ENCODE peak calls at places on chromosomes 16 and 17, in nine cellular contexts. One of them, this sample, is unnamed.

GRCh38 chr17:9120471-9120870 is 99.2 kb downstream of the NTN1 start:
- DNase-seq in tibial artery: peak
- DNase-seq in A673: no peak
- DNase-seq in GM10248: no peak
- DNase-seq in vagina: no peak
- DNase-seq in Caco-2: peak
- DNase-seq in foreskin keratinocyte: no peak
- DNase-seq in A549: no peak
- DNase-seq in fibroblast of the aortic adventitia: no peak
- DNase-seq in this sample: no peak

GRCh38 chr16:898761-899677 is 71.8 kb downstream of the LMF1 start:
- DNase-seq in tibial artery: no peak
- DNase-seq in A673: no peak
- DNase-seq in GM10248: no peak
- DNase-seq in vagina: no peak
- DNase-seq in Caco-2: no peak
- DNase-seq in foreskin keratinocyte: no peak
- DNase-seq in A549: no peak
- DNase-seq in fibroblast of the aortic adventitia: no peak
- DNase-seq in this sample: no peak

GRCh38 chr17:47285003-47285402 is 31.4 kb downstream of the ITGB3 start:
- DNase-seq in tibial artery: no peak
- DNase-seq in A673: no peak
- DNase-seq in GM10248: no peak
- DNase-seq in vagina: no peak
- DNase-seq in Caco-2: no peak
- DNase-seq in foreskin keratinocyte: no peak
- DNase-seq in A549: no peak
- DNase-seq in fibroblast of the aortic adventitia: no peak
- DNase-seq in this sample: no peak

GRCh38 chr16:49608801-49609200 is 235.2 kb downstream of the C16orf78 start:
- DNase-seq in tibial artery: peak
- DNase-seq in A673: peak
- DNase-seq in GM10248: no peak
- DNase-seq in vagina: peak
- DNase-seq in Caco-2: peak
- DNase-seq in foreskin keratinocyte: no peak
- DNase-seq in A549: no peak
- DNase-seq in fibroblast of the aortic adventitia: peak
- DNase-seq in this sample: peak

GRCh38 chr17:3891626-3892094 is 1.2 kb downstream of the CAMKK1 start:
- DNase-seq in tibial artery: no peak
- DNase-seq in A673: no peak
- DNase-seq in GM10248: no peak
- DNase-seq in vagina: no peak
- DNase-seq in Caco-2: no peak
- DNase-seq in foreskin keratinocyte: no peak
- DNase-seq in A549: no peak
- DNase-seq in fibroblast of the aortic adventitia: no peak
- DNase-seq in this sample: no peak

GRCh38 chr17:28967240-28968135 is 16.2 kb upstream of the PHF12 start:
- DNase-seq in tibial artery: no peak
- DNase-seq in A673: no peak
- DNase-seq in GM10248: no peak
- DNase-seq in vagina: no peak
- DNase-seq in Caco-2: no peak
- DNase-seq in foreskin keratinocyte: no peak
- DNase-seq in A549: no peak
- DNase-seq in fibroblast of the aortic adventitia: no peak
- DNase-seq in this sample: no peak

GRCh38 chr17:48997827-48998556 is 807 bp downstream of the IGF2BP1 start:
- DNase-seq in tibial artery: no peak
- DNase-seq in A673: peak
- DNase-seq in GM10248: no peak
- DNase-seq in vagina: peak
- DNase-seq in Caco-2: peak
- DNase-seq in foreskin keratinocyte: no peak
- DNase-seq in A549: no peak
- DNase-seq in fibroblast of the aortic adventitia: no peak
- DNase-seq in this sample: no peak

GRCh38 chr16:86427327-86427935 is 82.9 kb upstream of the FOXF1 start:
- DNase-seq in tibial artery: no peak
- DNase-seq in A673: no peak
- DNase-seq in GM10248: no peak
- DNase-seq in vagina: no peak
- DNase-seq in Caco-2: no peak
- DNase-seq in foreskin keratinocyte: no peak
- DNase-seq in A549: no peak
- DNase-seq in fibroblast of the aortic adventitia: no peak
- DNase-seq in this sample: no peak

GRCh38 chr16:31273676-31274075 is 13.9 kb downstream of the ITGAM start:
- DNase-seq in tibial artery: no peak
- DNase-seq in A673: no peak
- DNase-seq in GM10248: peak
- DNase-seq in vagina: peak
- DNase-seq in Caco-2: no peak
- DNase-seq in foreskin keratinocyte: peak
- DNase-seq in A549: no peak
- DNase-seq in fibroblast of the aortic adventitia: peak
- DNase-seq in this sample: no peak

GRCh38 chr17:75390982-75391381 is 14.5 kb downstream of the GRB2 start:
- DNase-seq in tibial artery: no peak
- DNase-seq in A673: no peak
- DNase-seq in GM10248: no peak
- DNase-seq in vagina: no peak
- DNase-seq in Caco-2: no peak
- DNase-seq in foreskin keratinocyte: no peak
- DNase-seq in A549: no peak
- DNase-seq in fibroblast of the aortic adventitia: peak
- DNase-seq in this sample: no peak

GRCh38 chr17:75396025-75396424 is 9.5 kb downstream of the GRB2 start:
- DNase-seq in tibial artery: no peak
- DNase-seq in A673: no peak
- DNase-seq in GM10248: no peak
- DNase-seq in vagina: peak
- DNase-seq in Caco-2: no peak
- DNase-seq in foreskin keratinocyte: no peak
- DNase-seq in A549: no peak
- DNase-seq in fibroblast of the aortic adventitia: no peak
- DNase-seq in this sample: no peak

GRCh38 chr17:75392559-75392958 is 12.9 kb downstream of the GRB2 start:
- DNase-seq in tibial artery: no peak
- DNase-seq in A673: no peak
- DNase-seq in GM10248: no peak
- DNase-seq in vagina: no peak
- DNase-seq in Caco-2: no peak
- DNase-seq in foreskin keratinocyte: no peak
- DNase-seq in A549: no peak
- DNase-seq in fibroblast of the aortic adventitia: no peak
- DNase-seq in this sample: no peak

GRCh38 chr17:75394332-75394918 is 11.1 kb downstream of the GRB2 start:
- DNase-seq in tibial artery: no peak
- DNase-seq in A673: peak
- DNase-seq in GM10248: no peak
- DNase-seq in vagina: no peak
- DNase-seq in Caco-2: no peak
- DNase-seq in foreskin keratinocyte: no peak
- DNase-seq in A549: no peak
- DNase-seq in fibroblast of the aortic adventitia: no peak
- DNase-seq in this sample: no peak

DNA sequence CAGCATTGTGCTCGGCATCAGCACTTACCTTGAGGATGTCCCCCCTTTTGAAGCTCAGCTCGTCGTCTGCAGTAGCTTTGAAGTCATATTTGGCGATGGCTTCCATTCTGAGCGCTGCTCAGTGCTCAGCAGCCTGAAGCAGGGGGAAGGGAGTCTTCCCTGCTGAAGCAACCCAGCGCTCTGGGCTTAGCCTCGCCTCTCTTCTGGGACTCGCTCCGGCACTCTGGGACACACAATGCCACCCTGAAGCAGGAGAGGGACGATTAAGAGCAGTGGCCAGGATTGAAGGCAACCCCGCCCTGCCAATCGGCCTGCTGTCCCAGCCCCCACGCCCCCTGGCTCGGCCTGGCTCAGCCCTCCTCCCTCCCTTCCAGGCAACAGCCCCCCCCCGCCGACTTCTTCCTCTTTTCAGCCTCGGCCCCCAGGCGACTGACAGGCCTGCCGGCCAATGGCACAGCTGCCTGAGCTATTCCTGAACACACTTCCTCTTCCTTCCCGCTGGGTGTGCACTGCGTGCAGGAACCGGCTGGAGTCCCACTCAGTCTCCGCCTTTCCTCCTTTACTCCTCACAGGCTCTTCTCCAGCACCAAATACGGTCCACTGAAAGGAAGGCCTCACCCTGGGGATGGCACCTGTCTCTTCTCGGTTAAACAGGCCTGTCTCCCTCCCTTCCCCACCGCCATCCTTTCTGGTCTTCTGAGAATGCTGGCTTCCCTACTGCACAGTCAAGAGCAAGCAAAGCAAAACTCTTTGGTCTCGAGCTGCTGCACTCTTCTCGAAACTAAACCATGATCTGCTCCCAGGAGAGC is 11.8 kb downstream of the GRB2 start:
- DNase-seq in tibial artery: peak
- DNase-seq in A673: peak
- DNase-seq in GM10248: peak
- DNase-seq in vagina: peak
- DNase-seq in Caco-2: peak
- DNase-seq in foreskin keratinocyte: peak
- DNase-seq in A549: peak
- DNase-seq in fibroblast of the aortic adventitia: peak
- DNase-seq in this sample: peak
- TF ChIP-seq CTCF in tibial artery: peak
- TF ChIP-seq CTCF in A673: no peak
- TF ChIP-seq CTCF in GM10248: no peak
- TF ChIP-seq CTCF in vagina: peak
- TF ChIP-seq CTCF in Caco-2: peak
- TF ChIP-seq CTCF in foreskin keratinocyte: peak
- TF ChIP-seq CTCF in A549: no peak
- TF ChIP-seq CTCF in fibroblast of the aortic adventitia: peak
- TF ChIP-seq CTCF in this sample: no peak

GRCh38 chr16:84340305-84341040 is 27.9 kb upstream of the ATP2C2 start:
- DNase-seq in tibial artery: no peak
- DNase-seq in A673: no peak
- DNase-seq in GM10248: no peak
- DNase-seq in vagina: no peak
- DNase-seq in Caco-2: peak
- DNase-seq in foreskin keratinocyte: peak
- DNase-seq in A549: peak
- DNase-seq in fibroblast of the aortic adventitia: no peak
- DNase-seq in this sample: no peak
- TF ChIP-seq CTCF in tibial artery: no peak
- TF ChIP-seq CTCF in A673: no peak
- TF ChIP-seq CTCF in GM10248: no peak
- TF ChIP-seq CTCF in vagina: no peak
- TF ChIP-seq CTCF in Caco-2: peak
- TF ChIP-seq CTCF in foreskin keratinocyte: no peak
- TF ChIP-seq CTCF in A549: no peak
- TF ChIP-seq CTCF in fibroblast of the aortic adventitia: no peak
- TF ChIP-seq CTCF in this sample: no peak

GRCh38 chr16:68596266-68596665 is 48.8 kb upstream of the CDH3 start:
- DNase-seq in tibial artery: no peak
- DNase-seq in A673: no peak
- DNase-seq in GM10248: no peak
- DNase-seq in vagina: no peak
- DNase-seq in Caco-2: no peak
- DNase-seq in foreskin keratinocyte: no peak
- DNase-seq in A549: no peak
- DNase-seq in fibroblast of the aortic adventitia: no peak
- DNase-seq in this sample: no peak

GRCh38 chr16:68592466-68593337 is 52.4 kb upstream of the CDH3 start:
- DNase-seq in tibial artery: no peak
- DNase-seq in A673: peak
- DNase-seq in GM10248: no peak
- DNase-seq in vagina: no peak
- DNase-seq in Caco-2: peak
- DNase-seq in foreskin keratinocyte: no peak
- DNase-seq in A549: no peak
- DNase-seq in fibroblast of the aortic adventitia: no peak
- DNase-seq in this sample: no peak

DNA sequence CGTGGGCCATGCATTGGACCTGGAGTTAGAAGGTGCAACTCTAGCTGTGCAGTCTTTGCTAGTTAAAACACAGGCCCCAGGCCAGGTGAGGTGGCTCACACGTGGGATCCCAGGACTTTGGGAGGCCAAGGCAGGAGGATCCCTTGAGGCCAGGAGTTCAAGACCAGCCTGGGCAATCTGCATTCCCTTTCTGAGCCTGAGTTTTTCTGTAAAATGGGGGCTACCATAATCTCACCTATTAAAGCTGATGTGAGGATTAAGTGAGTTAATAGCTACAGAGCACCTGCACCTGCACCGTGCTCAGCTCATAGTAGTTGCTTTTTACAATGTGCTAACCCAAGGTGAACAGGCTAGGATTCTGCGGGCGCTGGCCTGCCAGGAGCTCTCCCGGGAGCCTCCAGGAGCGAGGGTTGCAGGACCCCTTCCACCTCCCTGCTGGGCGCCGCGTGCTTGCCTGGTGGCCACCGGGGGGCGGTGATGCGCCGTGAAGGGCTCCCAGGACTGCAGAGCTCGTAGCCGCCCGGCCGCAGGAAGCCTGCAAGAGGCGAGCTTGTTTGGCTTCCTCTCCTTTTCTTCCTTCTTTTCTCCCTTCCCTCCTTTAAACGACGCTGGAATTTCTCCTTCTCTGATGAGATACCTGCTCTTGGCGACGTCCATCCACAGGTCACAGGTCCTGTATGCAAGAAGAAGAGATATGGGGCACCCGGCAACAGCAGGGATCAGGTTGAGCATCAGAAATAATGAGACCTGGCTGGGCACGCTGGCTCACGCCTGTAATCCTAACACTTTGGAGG is 51.3 kb downstream of the ZFP90 start:
- DNase-seq in tibial artery: no peak
- DNase-seq in A673: peak
- DNase-seq in GM10248: peak
- DNase-seq in vagina: no peak
- DNase-seq in Caco-2: peak
- DNase-seq in foreskin keratinocyte: peak
- DNase-seq in A549: peak
- DNase-seq in fibroblast of the aortic adventitia: peak
- DNase-seq in this sample: no peak
- TF ChIP-seq CTCF in tibial artery: no peak
- TF ChIP-seq CTCF in A673: peak
- TF ChIP-seq CTCF in GM10248: peak
- TF ChIP-seq CTCF in vagina: peak
- TF ChIP-seq CTCF in Caco-2: peak
- TF ChIP-seq CTCF in foreskin keratinocyte: peak
- TF ChIP-seq CTCF in A549: peak
- TF ChIP-seq CTCF in fibroblast of the aortic adventitia: peak
- TF ChIP-seq CTCF in this sample: peak

DNA sequence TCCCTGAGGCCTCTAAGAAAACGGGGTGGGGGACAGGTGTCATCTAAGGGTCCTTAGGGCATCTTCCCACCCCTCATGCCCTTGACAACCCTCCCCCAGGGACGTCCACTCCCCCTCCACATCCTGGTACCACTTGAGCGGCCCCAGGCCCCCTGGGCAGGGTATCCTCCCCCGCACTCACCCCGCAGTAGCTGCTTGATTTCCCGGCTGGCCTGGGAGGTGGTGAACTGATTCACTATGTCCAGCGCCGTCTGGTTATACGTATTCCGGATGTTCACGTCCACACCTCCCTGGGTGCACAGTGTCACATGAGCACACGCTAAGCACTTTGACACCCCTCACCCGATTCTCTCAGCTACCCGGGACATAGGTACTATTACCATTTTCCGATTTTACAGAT is 9.7 kb downstream of the CASKIN2 start:
- DNase-seq in tibial artery: no peak
- DNase-seq in A673: no peak
- DNase-seq in GM10248: no peak
- DNase-seq in vagina: no peak
- DNase-seq in Caco-2: no peak
- DNase-seq in foreskin keratinocyte: no peak
- DNase-seq in A549: no peak
- DNase-seq in fibroblast of the aortic adventitia: no peak
- DNase-seq in this sample: no peak
- TF ChIP-seq CTCF in tibial artery: no peak
- TF ChIP-seq CTCF in A673: no peak
- TF ChIP-seq CTCF in GM10248: no peak
- TF ChIP-seq CTCF in vagina: no peak
- TF ChIP-seq CTCF in Caco-2: no peak
- TF ChIP-seq CTCF in foreskin keratinocyte: no peak
- TF ChIP-seq CTCF in A549: no peak
- TF ChIP-seq CTCF in fibroblast of the aortic adventitia: no peak
- TF ChIP-seq CTCF in this sample: no peak

This sample was measured in AG04450.